ENCODE peak calls at places on chromosomes 6 and 20, in four cellular contexts. G, R, W and H are unnamed samples.

GRCh38 chr6:119495230-119495683 is 145.7 kb upstream of the MAN1A1 start:
- DNase-seq in R (peak), W (no peak), G (no peak), H (peak)

GRCh38 chr20:17902531-17903083 is 66.0 kb downstream of the SNX5 start:
- DNase-seq in W (no peak), G (no peak), R (no peak), H (no peak)

GRCh38 chr6:52499026-52499425 is 77.8 kb downstream of the TRAM2 start:
- DNase-seq in R (no peak), G (no peak), W (peak), H (no peak)

GRCh38 chr6:144811140-144811539 is 526.0 kb downstream of the UTRN start:
- DNase-seq in R (no peak), G (no peak), W (no peak), H (no peak)

GRCh38 chr6:20313960-20314530 is 87.6 kb upstream of the E2F3 start:
- DNase-seq in W (no peak), G (no peak), R (no peak), H (no peak)

GRCh38 chr20:2470051-2470431 is 548 bp downstream of the SNRPB start:
- DNase-seq in G (peak), W (no peak), R (peak), H (peak)

GRCh38 chr6:150992682-150993081 is 127.2 kb downstream of the MTHFD1L start:
- DNase-seq in G (no peak), R (no peak), W (no peak), H (no peak)

GRCh38 chr20:10067305-10067704 is 32.5 kb downstream of the ANKEF1 start:
- DNase-seq in W (no peak), R (no peak), G (no peak), H (no peak)

GRCh38 chr6:16201706-16202105 is 36.7 kb upstream of the GMPR start:
- DNase-seq in G (no peak), R (no peak), W (no peak), H (peak)

GRCh38 chr20:14989891-14990290 is 652.5 kb upstream of the FLRT3 start:
- DNase-seq in G (no peak), W (no peak), R (no peak), H (no peak)

GRCh38 chr6:166575190-166575589 is 11.3 kb downstream of the RAMACL start:
- DNase-seq in G (no peak), W (no peak), R (no peak), H (no peak)

GRCh38 chr6:155424201-155424600 is 31.4 kb downstream of the NOX3 start:
- DNase-seq in G (no peak), W (no peak), R (no peak), H (no peak)

GRCh38 chr20:47863531-47863930 is 78.2 kb upstream of the SULF2 start:
- DNase-seq in W (no peak), R (no peak), G (no peak), H (no peak)

GRCh38 chr20:61253640-61254511 is 1.8 kb downstream of the CDH4 start:
- DNase-seq in G (no peak), W (peak), R (no peak), H (no peak)

GRCh38 chr20:32470025-32470861 is 112.1 kb downstream of the ASXL1 start:
- DNase-seq in R (peak), W (peak), G (no peak), H (peak)

GRCh38 chr6:41258196-41258493 is 28.3 kb downstream of the TREM1 start:
- DNase-seq in G (no peak), R (no peak), W (no peak), H (no peak)

GRCh38 chr20:36102809-36103596 is 51.5 kb upstream of the EPB41L1 start:
- DNase-seq in W (no peak), R (no peak), G (no peak), H (no peak)

GRCh38 chr20:5991623-5992441 is 41.4 kb downstream of the MCM8 start:
- DNase-seq in R (no peak), G (no peak), W (no peak), H (no peak)

GRCh38 chr6:43887340-43887858 is 117.4 kb downstream of the VEGFA start:
- DNase-seq in R (no peak), W (no peak), G (no peak), H (no peak)

GRCh38 chr6:117840541-117840983 is 66.5 kb upstream of the SLC35F1 start:
- DNase-seq in W (no peak), R (peak), G (no peak), H (peak)

GRCh38 chr6:105174512-105174911 is 5.3 kb downstream of the POPDC3 start:
- DNase-seq in R (no peak), W (no peak), G (no peak), H (no peak)

GRCh38 chr20:49161428-49162152 is 26.5 kb downstream of the STAU1 start:
- DNase-seq in W (no peak), G (no peak), R (no peak), H (peak)

GRCh38 chr6:157405986-157406385 is 25.0 kb downstream of the ZDHHC14 start:
- DNase-seq in R (no peak), W (no peak), G (no peak), H (no peak)

GRCh38 chr6:26199773-26200728 is 112.8 kb downstream of the HFE start:
- DNase-seq in G (no peak), W (no peak), R (peak), H (no peak)

GRCh38 chr6:109939654-109940053 is 38.5 kb upstream of the GPR6 start:
- DNase-seq in R (no peak), G (no peak), W (no peak), H (peak)

GRCh38 chr20:61802721-61803311 is 262.9 kb downstream of the TAF4 start:
- DNase-seq in R (no peak), G (no peak), W (no peak), H (no peak)

GRCh38 chr6:119205911-119206617 is 127.6 kb upstream of the FAM184A start:
- DNase-seq in W (no peak), R (no peak), G (peak), H (no peak)

GRCh38 chr6:31453259-31453658 is 44.7 kb upstream of the MICB start:
- DNase-seq in W (no peak), G (no peak), R (no peak), H (no peak)

GRCh38 chr20:8796088-8796665 is 272.7 kb upstream of the PLCB4 start:
- DNase-seq in R (no peak), W (no peak), G (no peak), H (no peak)
- TF ChIP-seq GABPA in R (no peak), W (no peak), G (no peak), H (no peak)

DNA sequence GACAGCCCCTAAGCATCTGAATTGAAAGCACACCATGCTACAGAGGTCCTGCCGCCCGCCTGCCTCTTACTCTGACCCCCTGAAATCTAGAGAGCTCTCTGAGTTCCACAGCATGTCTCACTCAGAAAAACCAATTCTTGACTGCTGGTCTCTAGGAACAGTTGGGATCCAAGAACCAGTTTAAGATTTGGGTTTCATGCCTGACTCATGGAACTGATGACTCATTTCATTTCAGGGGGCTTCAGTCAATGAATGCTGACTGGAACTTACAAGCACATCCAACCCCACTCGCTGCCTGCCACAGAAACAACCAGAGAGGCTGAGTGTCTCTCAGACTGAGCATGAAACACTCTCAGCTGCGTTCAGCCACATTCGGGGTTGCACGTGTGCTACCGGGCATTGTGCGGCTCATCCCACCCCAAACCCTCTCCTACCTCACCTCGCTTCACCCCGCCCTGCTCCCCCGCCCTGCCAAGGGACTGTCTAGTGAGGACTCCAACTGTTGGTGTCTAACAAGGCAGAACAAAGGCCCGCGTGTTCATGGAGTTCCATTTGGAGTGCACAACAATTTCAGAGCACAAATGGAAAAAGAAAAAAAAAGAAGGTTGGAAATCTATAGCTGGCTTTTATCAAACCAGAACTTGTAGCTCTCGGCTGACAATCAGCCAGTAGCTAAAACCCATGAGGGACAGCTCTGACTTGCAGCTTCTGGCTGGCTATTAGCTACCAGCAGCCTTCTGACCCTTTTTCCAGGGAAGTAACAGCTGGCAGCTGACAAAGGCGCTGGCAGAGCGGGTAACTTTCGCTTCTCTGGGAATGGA is 20.0 kb upstream of the TRAF3IP2 start:
- DNase-seq in R (no peak), G (no peak), W (no peak), H (no peak)
- TF ChIP-seq CEBPB in R (no peak), G (no peak), W (no peak), H (no peak)

GRCh38 chr6:130223508-130223907 is 757 bp upstream of the SAMD3 start:
- DNase-seq in G (peak), W (no peak), R (peak), H (no peak)
- TF ChIP-seq GABPA in G (no peak), W (no peak), R (no peak), H (no peak)

DNA sequence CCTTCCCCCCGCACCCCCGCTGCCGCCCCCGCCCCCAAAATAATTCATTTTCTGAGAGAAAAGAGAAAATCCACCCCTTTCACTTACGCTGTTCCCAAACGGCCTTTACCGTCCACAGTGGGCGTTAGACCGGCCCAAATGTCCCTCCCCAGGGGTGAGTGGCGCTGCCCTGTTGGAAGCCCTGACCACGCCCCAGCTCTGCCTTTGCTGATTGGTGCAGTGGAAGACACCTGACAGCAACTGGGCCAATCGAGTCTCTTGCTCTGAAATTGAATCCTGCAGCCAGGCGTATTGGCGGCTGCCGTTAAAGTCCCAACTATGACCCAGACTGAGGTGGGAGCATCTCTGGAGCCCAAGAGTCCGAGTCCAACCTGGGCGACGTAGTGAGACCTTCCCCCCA is 15.7 kb downstream of the ZFP64 start:
- DNase-seq in G (no peak), R (no peak), W (no peak), H (no peak)
- TF ChIP-seq CEBPB in G (no peak), R (no peak), W (no peak), H (no peak)

GRCh38 chr20:19929749-19930148 is 87.4 kb upstream of the NAA20 start:
- DNase-seq in R (no peak), G (no peak), W (no peak), H (no peak)
- TF ChIP-seq GABPA in R (no peak), G (no peak), W (no peak), H (no peak)